ENCODE peak calls at places on chromosomes 13 and 19, in five cellular contexts. W is esophagus squamous epithelium, K is tibial nerve, A is cardiac muscle cell, Q is astrocyte. U is an unnamed sample. For H3K36me3 and H3K27me3, the result is how much of the 10 kb centered on the place peaks cover.

GRCh38 chr13:67515895-67516294 is 285.8 kb upstream of the PCDH9 start:
- DNase-seq in W (no peak), K (no peak), A (no peak), Q (peak), U (no peak)

GRCh38 chr13:108463365-108463764 is 166.0 kb upstream of the MYO16 start:
- DNase-seq in W (no peak), K (no peak), A (no peak), Q (peak), U (no peak)

GRCh38 chr19:15934332-15935078 is at the start of gene CYP4F11:
- DNase-seq in W (no peak), K (no peak), A (no peak), Q (no peak), U (peak)

GRCh38 chr13:30569901-30570576 is 47.7 kb upstream of the USPL1 start:
- DNase-seq in W (no peak), K (no peak), A (no peak), Q (peak), U (no peak)

GRCh38 chr19:6224308-6224675 is 55.5 kb downstream of the MLLT1 start:
- DNase-seq in W (no peak), K (no peak), A (no peak), Q (no peak), U (no peak)

GRCh38 chr19:23991170-23991569 is 76.5 kb downstream of the ZNF726 start:
- DNase-seq in W (no peak), K (no peak), A (no peak), Q (peak), U (no peak)

GRCh38 chr19:48814895-48815294 is 4.1 kb upstream of the BCAT2 start:
- DNase-seq in W (no peak), K (no peak), A (no peak), Q (no peak), U (no peak)

GRCh38 chr13:39144941-39145533 is 106.8 kb downstream of the NHLRC3 start:
- DNase-seq in W (no peak), K (peak), A (peak), Q (peak), U (no peak)

GRCh38 chr19:45045671-45046353 is 7.0 kb downstream of the CLASRP start:
- DNase-seq in W (no peak), K (no peak), A (peak), Q (no peak), U (no peak)

GRCh38 chr13:113489171-113489548 is 1.4 kb downstream of the DCUN1D2 start:
- DNase-seq in W (no peak), K (no peak), A (peak), Q (no peak), U (no peak)

GRCh38 chr13:66265446-66265845 is 964.7 kb downstream of the PCDH9 start:
- DNase-seq in W (no peak), K (no peak), A (no peak), Q (peak), U (no peak)

GRCh38 chr19:13053238-13053637 is 49.4 kb downstream of the LYL1 start:
- DNase-seq in W (no peak), K (no peak), A (no peak), Q (no peak), U (no peak)

GRCh38 chr13:43846496-43846895 is 33.0 kb downstream of the CCDC122 start:
- DNase-seq in W (no peak), K (no peak), A (no peak), Q (peak), U (no peak)

GRCh38 chr13:43767351-43767901 is 19.3 kb downstream of the ENOX1 start:
- DNase-seq in W (no peak), K (no peak), A (peak), Q (no peak), U (no peak)

GRCh38 chr13:79973533-79973963 is 367.4 kb downstream of the SPRY2 start:
- DNase-seq in W (no peak), K (no peak), A (no peak), Q (no peak), U (no peak)

GRCh38 chr13:92613921-92614320 is 612.7 kb upstream of the GPC6 start:
- DNase-seq in W (no peak), K (no peak), A (no peak), Q (no peak), U (no peak)

GRCh38 chr19:11781295-11782057 is 14.7 kb downstream of the ZNF441 start:
- DNase-seq in W (no peak), K (no peak), A (no peak), Q (no peak), U (no peak)

GRCh38 chr13:59951011-59951410 is 212.7 kb downstream of the DIAPH3 start:
- DNase-seq in W (no peak), K (no peak), A (no peak), Q (no peak), U (no peak)

GRCh38 chr13:21048901-21049655 is 12.3 kb downstream of the LATS2 start:
- DNase-seq in W (no peak), K (no peak), A (no peak), Q (no peak), U (no peak)

GRCh38 chr13:38895075-38895474 is 95.6 kb downstream of the STOML3 start:
- DNase-seq in W (no peak), K (no peak), A (no peak), Q (no peak), U (no peak)

GRCh38 chr19:29678484-29679106 is 13.3 kb downstream of the PLEKHF1 start:
- DNase-seq in W (no peak), K (peak), A (no peak), Q (no peak), U (peak)

GRCh38 chr19:10639836-10640235 is 14.3 kb upstream of the ILF3 start:
- DNase-seq in W (no peak), K (no peak), A (no peak), Q (no peak), U (no peak)

GRCh38 chr19:5989388-5990074 is 11.6 kb upstream of the RANBP3 start:
- DNase-seq in W (no peak), K (no peak), A (no peak), Q (no peak), U (no peak)

GRCh38 chr19:41988947-41989346 is 5.1 kb downstream of the ATP1A3 start:
- DNase-seq in W (no peak), K (no peak), A (no peak), Q (no peak), U (no peak)

GRCh38 chr19:10226376-10227214 is 4.5 kb downstream of the S1PR2 start:
- DNase-seq in W (no peak), K (peak), A (no peak), Q (peak), U (peak)

GRCh38 chr13:97339019-97339988 is 94.7 kb upstream of the RAP2A start:
- DNase-seq in W (no peak), K (no peak), A (peak), Q (peak), U (no peak)

GRCh38 chr13:26477681-26478080 is 79.8 kb upstream of the WASF3 start:
- DNase-seq in W (no peak), K (no peak), A (no peak), Q (no peak), U (no peak)

GRCh38 chr13:26475176-26476110 is 82.0 kb upstream of the WASF3 start:
- DNase-seq in W (no peak), K (no peak), A (no peak), Q (no peak), U (no peak)

GRCh38 chr13:26474286-26474685 is 83.2 kb upstream of the WASF3 start:
- DNase-seq in W (no peak), K (no peak), A (no peak), Q (no peak), U (no peak)

GRCh38 chr13:26476111-26476743 is 81.3 kb upstream of the WASF3 start:
- DNase-seq in W (no peak), K (no peak), A (no peak), Q (peak), U (no peak)

GRCh38 chr13:26476744-26477129 is 80.7 kb upstream of the WASF3 start:
- DNase-seq in W (no peak), K (no peak), A (no peak), Q (no peak), U (no peak)
- H3K4me3 ChIP-seq in W (no peak), K (no peak), A (no peak), Q (peak), U (no peak)

GRCh38 chr19:14476663-14477401 is 1.7 kb upstream of the PTGER1 start:
- DNase-seq in W (no peak), K (no peak), A (peak), Q (peak), U (no peak)

GRCh38 chr19:14476307-14476662 is 1.1 kb upstream of the PTGER1 start:
- DNase-seq in W (no peak), K (no peak), A (no peak), Q (no peak), U (no peak)

GRCh38 chr19:14479309-14479984 is 4.3 kb upstream of the PTGER1 start:
- DNase-seq in W (no peak), K (no peak), A (no peak), Q (no peak), U (no peak)

GRCh38 chr19:14477417-14478112 is 2.4 kb upstream of the PTGER1 start:
- DNase-seq in W (no peak), K (no peak), A (no peak), Q (no peak), U (no peak)

GRCh38 chr19:14478113-14478545 is 3.0 kb upstream of the PTGER1 start:
- DNase-seq in W (no peak), K (no peak), A (no peak), Q (no peak), U (no peak)
- H3K36me3 ChIP-seq in W (under half), K (under half), A (under half), Q (under half), U (under half)

DNA sequence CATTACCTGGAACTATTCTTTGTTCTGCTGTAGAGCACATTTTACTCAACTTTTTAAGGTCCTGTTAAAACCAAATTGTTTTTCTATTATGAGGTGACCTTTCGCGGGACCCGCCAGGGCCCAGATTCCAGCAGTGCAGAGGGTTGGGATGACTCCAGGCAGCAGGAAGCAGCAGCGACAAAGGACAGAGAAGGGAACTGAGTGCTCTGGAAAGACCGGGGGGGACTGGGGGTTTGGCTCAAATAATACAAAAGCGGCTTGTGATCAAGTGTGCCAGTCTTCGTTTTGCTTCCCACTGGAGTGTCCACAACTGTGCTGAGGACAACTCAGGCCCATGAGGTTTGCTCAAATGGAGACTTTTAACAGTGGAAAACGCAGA is 26.9 kb downstream of the ANKRD10 start:
- DNase-seq in W (no peak), K (no peak), A (no peak), Q (no peak), U (no peak)
- H3K27me3 ChIP-seq in W (under half), K (under half), A (under half), Q (under half), U (under half)

DNA sequence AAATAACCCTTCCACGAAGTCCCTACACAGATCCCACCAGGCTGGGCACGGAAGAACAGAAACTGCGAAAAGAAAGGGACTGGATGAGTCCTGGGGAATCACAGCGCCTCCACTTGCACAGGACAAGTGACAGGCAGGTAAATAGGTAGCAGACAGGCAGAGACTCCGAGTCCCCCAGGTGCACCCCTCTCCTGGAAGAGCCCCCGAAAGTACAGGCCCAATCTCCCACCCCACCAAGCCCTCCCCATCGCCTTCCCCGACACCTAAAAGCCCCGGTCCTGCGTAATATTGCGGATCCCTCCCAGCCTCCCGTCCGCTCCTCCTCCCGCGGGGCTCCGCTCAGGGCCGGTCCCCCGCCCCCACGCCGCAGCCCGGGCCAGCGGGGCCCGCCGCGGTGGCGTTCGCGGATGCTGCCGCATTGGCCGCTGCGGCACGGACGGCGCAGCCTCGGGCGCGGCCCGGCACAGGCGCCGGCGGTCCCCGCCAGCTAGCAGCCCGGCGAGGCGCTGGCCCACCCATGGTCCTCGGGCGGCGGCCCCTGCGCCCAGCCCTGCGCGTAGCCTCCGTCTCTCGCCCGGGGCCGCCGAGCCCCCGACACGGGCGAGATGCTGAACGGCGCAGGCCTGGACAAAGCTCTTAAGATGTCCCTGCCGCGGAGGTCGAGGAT is at the start of gene ATP8A2:
- DNase-seq in W (no peak), K (no peak), A (peak), Q (no peak), U (no peak)
- H3K4me3 ChIP-seq in W (peak), K (peak), A (peak), Q (peak), U (peak)

GRCh38 chr13:109769275-109769674 is 17.1 kb downstream of the IRS2 start:
- DNase-seq in W (no peak), K (no peak), A (no peak), Q (no peak), U (no peak)

GRCh38 chr13:109768616-109769015 is 17.8 kb downstream of the IRS2 start:
- DNase-seq in W (no peak), K (no peak), A (no peak), Q (no peak), U (no peak)

GRCh38 chr13:109767023-109767422 is 19.4 kb downstream of the IRS2 start:
- DNase-seq in W (no peak), K (no peak), A (no peak), Q (no peak), U (no peak)

GRCh38 chr13:109769921-109770320 is 16.5 kb downstream of the IRS2 start:
- DNase-seq in W (no peak), K (no peak), A (no peak), Q (no peak), U (no peak)

DNA sequence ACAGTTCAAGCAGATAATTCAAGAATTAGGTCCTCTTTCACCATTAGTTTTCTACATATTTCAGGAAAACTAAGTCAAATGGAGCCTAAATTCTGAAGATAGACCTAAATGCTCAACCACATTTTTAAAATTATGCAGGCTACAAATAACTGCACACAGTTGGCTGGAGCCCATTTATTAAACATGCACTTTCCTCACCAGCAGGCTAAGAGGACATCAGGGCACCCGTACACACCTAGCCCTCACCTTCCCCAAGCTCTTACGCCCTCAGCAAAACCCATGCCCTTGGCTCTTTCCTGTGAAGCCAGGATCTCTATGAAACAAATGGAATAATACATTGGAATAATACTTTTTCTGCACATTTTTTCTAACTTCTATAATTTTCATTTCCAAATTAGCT is 18.2 kb downstream of the IRS2 start:
- DNase-seq in W (no peak), K (no peak), A (no peak), Q (no peak), U (no peak)
- H3K36me3 ChIP-seq in W (under half), K (under half), A (under half), Q (under half), U (under half)